ENCODE peak calls at places on chromosomes 4 and X, in five cellular contexts. S is neuronal stem cell, G is mammary epithelial cell, X is endodermal cell, H is GM23248. B is an unnamed sample.

GRCh38 chr4:105474110-105474518 is 252 bp upstream of the PPA2 start:
- DNase-seq in X (no peak), G (peak; percentile 81), H (peak; percentile 96), S (no peak), B (no peak)

GRCh38 chrX:55488559-55489314 is 911 bp downstream of the USP51 start:
- DNase-seq in X (peak; percentile 80), S (peak; percentile 41), H (peak; percentile 80), G (no peak), B (peak; percentile 31)

GRCh38 chrX:134753185-134754008 is 95.1 kb upstream of the PLAC1 start:
- DNase-seq in X (no peak), H (peak; percentile 59), S (no peak), G (peak; percentile 19), B (peak; percentile 79)

GRCh38 chrX:96394566-96394965 is 290.1 kb upstream of the DIAPH2 start:
- DNase-seq in G (no peak), X (no peak), S (no peak), H (peak; percentile 34), B (peak; percentile 12)

GRCh38 chr4:161554372-161554990 is 609.3 kb downstream of the FSTL5 start:
- DNase-seq in G (peak; percentile 43), S (no peak), H (peak; percentile 12), X (no peak), B (peak; percentile 59)

GRCh38 chrX:9662148-9662547 is 103.5 kb downstream of the GPR143 start:
- DNase-seq in G (no peak), H (peak; percentile 67), X (no peak), S (no peak), B (peak; percentile 87)

GRCh38 chrX:57156397-57157049 is 19.3 kb upstream of the SPIN2A start:
- DNase-seq in S (peak; percentile 9), X (peak; percentile 80), H (peak; percentile 56), G (peak; percentile 17), B (peak; percentile 59)

GRCh38 chr4:23819041-23819511 is 70.8 kb downstream of the PPARGC1A start:
- DNase-seq in H (no peak), S (no peak), X (no peak), G (no peak), B (no peak)

GRCh38 chr4:69639542-69639941 is at the start of gene UGT2A2:
- DNase-seq in X (no peak), G (no peak), H (no peak), S (no peak), B (no peak)

GRCh38 chr4:2436301-2436700 is 17.5 kb downstream of the CFAP99 start:
- DNase-seq in S (no peak), H (peak; percentile 76), X (peak; percentile 45), G (peak; percentile 11), B (no peak)

GRCh38 chr4:146212781-146213180 is 1.6 kb upstream of the REELD1 start:
- DNase-seq in S (no peak), G (no peak), H (peak; percentile 4), X (no peak), B (peak; percentile 65)

GRCh38 chr4:111839186-111839585 is 306.1 kb upstream of the FAM241A start:
- DNase-seq in G (no peak), X (no peak), H (no peak), S (peak; percentile 27), B (no peak)

GRCh38 chrX:14290335-14290734 is 239.0 kb upstream of the GLRA2 start:
- DNase-seq in X (no peak), H (no peak), G (no peak), S (no peak), B (no peak)

GRCh38 chrX:3504916-3505315 is 158.5 kb upstream of the MXRA5 start:
- DNase-seq in G (no peak), S (no peak), X (no peak), H (peak; percentile 59), B (no peak)

GRCh38 chrX:110145854-110146253 is 142.9 kb downstream of the TMEM164 start:
- DNase-seq in H (peak; percentile 60), S (no peak), G (peak; percentile 7), X (peak; percentile 58), B (peak; percentile 44)

GRCh38 chr4:185115827-185116232 is 27.2 kb upstream of the SLC25A4 start:
- DNase-seq in S (no peak), H (peak; percentile 11), G (no peak), X (peak; percentile 88), B (no peak)

DNA sequence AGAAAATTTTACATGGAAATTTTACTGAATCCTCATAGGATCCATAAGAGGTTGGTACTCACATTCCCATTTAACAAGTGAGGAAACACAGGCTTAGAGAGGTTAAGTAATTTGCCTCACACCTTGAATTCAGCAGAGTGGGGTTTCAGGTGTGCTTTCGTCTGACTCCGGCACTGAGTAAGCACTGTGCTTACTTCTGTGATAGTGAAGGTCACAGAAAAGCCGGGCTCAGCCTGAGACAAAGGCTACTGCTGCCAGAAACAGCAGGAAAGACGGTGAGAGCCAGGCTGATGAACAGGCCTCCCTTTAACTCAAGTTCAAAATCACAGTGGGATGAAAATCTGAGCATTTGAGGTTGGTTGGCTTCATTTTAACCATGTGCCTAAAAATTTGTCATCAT is 121.0 kb upstream of the LNX1 start:
- DNase-seq in S (no peak), G (no peak), X (no peak), H (no peak), B (no peak)
- H3K9ac ChIP-seq in S (no peak overlapping the region), G (no peak overlapping the region), X (no peak overlapping the region), H (no peak overlapping the region), B (no peak overlapping the region)

DNA sequence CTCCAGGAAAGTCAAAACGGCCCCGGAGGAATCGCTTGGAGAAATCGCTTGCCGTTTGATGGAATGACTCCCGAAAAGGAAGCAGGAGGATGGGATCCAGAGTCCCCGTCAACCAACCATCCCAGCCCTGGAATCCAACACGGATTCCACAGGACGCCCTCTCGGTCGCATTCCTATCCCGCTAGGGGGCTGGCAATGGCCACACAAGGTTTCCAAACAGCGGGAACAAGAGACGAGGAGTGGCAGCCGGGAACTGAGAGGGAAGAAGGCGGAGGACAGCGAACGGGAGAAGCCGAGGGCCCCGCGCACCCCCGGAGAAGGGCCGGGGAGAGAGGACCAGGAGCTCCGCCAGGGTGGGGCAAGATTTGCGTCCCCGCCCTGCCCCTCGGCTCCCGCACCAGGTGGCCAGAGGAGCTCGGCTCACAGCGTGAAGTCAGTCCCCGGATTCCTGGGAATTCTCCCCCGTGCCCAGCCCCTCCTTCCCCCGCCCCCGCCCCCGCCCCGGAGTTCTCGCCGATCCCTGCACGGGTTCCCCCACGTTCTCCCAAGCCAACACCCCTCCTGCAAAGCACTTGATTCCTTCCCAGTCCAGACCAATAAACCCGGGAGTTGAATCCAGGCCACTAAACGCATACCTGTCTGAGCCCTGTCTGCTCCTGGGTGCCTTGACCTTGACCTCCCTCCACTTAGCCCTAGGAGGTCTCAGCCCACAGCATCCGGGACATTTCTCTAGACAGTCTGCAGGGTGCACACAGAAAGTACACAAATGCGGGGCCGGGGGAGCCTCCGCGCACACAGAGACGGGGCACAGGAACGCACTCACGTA is 1.4 kb downstream of the PDZD4 start:
- DNase-seq in X (peak; percentile 88), H (peak; percentile 6), G (no peak), S (peak; percentile 32), B (no peak)
- H3K9ac ChIP-seq in X (peak overlapping the region; percentile 70), H (no peak overlapping the region), G (no peak overlapping the region), S (no peak overlapping the region), B (no peak overlapping the region)

GRCh38 chrX:150573702-150574101 is 5.3 kb downstream of the MTM1 start:
- DNase-seq in X (no peak), H (no peak), S (no peak), G (no peak), B (no peak)

GRCh38 chrX:150569155-150569477 is 695 bp downstream of the MTM1 start:
- DNase-seq in S (no peak), X (no peak), H (peak; percentile 68), G (peak; percentile 43), B (peak; percentile 19)

GRCh38 chrX:150570512-150570911 is 2.1 kb downstream of the MTM1 start:
- DNase-seq in X (no peak), H (no peak), S (no peak), G (peak; percentile 32), B (peak; percentile 32)

GRCh38 chrX:150574824-150575409 is 6.5 kb downstream of the MTM1 start:
- DNase-seq in X (no peak), H (no peak), S (no peak), G (no peak), B (no peak)

DNA sequence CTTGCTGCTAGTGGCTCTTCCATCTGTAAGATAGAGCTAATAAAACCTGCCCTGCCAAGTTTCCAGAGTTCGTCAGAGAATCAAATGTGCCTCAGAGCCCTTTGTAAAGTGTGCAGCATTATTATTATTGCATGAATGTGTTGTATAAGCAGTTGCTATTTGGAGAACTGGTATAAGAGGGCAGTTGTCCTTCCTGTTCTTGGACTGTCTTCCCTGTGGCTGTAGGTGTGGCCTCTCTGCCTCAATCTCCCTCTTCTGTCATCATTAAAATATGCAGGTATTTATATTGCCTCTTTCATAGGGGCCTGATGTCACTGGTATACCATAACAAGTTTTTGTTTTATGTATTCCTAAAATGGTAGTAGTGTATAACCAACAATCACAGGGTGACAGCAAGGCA is 3.8 kb downstream of the MTM1 start:
- DNase-seq in X (no peak), H (peak; percentile 3), G (peak; percentile 56), S (no peak), B (peak; percentile 46)
- H3K9ac ChIP-seq in X (no peak overlapping the region), H (no peak overlapping the region), G (peak overlapping the region; percentile 42), S (no peak overlapping the region), B (no peak overlapping the region)

GRCh38 chrX:101442095-101442494 is 34.1 kb downstream of the HNRNPH2 start:
- DNase-seq in X (no peak), S (no peak), G (no peak), H (no peak), B (no peak)
- H3K9ac ChIP-seq in X (no peak overlapping the region), S (no peak overlapping the region), G (no peak overlapping the region), H (no peak overlapping the region), B (no peak overlapping the region)

GRCh38 chrX:15738686-15739016 is 581 bp downstream of the CA5B start:
- DNase-seq in G (no peak), S (no peak), H (no peak), X (no peak), B (no peak)
- H3K9ac ChIP-seq in G (peak overlapping the region; percentile 36), S (no peak overlapping the region), H (peak overlapping the region; percentile 64), X (peak overlapping the region; percentile 44), B (peak overlapping the region; percentile 72)

DNA sequence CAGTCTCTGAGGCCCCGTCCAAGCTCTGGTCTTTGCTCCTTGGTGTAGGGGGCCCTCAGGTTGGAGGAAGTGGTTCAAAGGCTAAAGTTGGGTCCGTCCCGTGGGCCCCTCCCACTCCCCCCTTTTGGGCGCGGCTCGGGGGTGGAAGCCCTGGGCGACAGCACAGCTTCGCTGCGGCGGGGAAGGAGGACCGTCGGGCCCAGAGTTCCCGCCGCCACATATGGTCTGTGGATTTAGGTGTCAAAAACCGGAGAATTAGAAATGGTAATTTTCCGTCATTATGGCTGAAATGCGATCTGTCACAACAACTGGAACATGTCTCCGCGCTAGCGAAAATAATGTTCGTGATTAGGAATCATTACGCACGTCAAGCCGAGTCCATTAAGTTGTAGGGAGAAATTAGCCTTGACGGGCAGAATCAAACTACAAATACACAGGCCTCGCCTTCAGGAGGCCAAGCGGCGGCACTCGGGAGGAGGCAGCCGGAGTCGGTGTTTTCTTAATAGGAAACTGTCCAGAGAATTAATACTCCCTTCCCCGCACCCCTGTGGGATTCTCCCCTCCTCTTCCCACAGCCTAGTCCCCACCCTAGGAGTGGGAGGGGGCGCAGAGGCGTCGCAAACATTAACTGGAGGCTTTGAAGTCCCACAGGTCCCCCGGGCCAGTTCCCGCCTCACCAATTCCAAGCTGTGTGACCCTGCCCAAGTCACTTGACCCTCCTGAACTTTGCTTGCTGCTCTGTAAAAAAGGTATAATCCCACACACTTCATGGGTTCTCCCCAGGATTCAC is 15.0 kb downstream of the NKX3-2 start:
- DNase-seq in X (peak; percentile 47), S (no peak), G (no peak), H (no peak), B (no peak)
- H3K9ac ChIP-seq in X (no peak overlapping the region), S (no peak overlapping the region), G (no peak overlapping the region), H (no peak overlapping the region), B (no peak overlapping the region)